ENCODE peak calls at places on chromosomes 4 and X, in four cellular contexts. P is central memory CD4-positive, alpha-beta T cell; K is Caki2; Z is stimulated activated naive CD8-positive, alpha-beta T cell treated with anti-CD3 and anti-CD28 coated beads, Interleukin-15, Interleukin-2, amounts not matched to agents 100 U/mL and 50 U/mL, for 24 hours. X is an unnamed sample.

GRCh38 chrX:100413231-100413630 is 3.2 kb upstream of the PCDH19 start:
- DNase-seq in Z (no peak), K (peak), P (peak), X (no peak)

GRCh38 chr4:184475096-184475461 is 729 bp upstream of the IRF2 start:
- DNase-seq in K (peak), P (peak), Z (peak), X (peak)

GRCh38 chr4:70651864-70652506 is 14.3 kb downstream of the JCHAIN start:
- DNase-seq in Z (no peak), K (peak), P (peak), X (peak)

GRCh38 chrX:151754042-151754419 is 19.5 kb downstream of the CNGA2 start:
- DNase-seq in P (no peak), Z (no peak), K (peak), X (no peak)

GRCh38 chrX:74449937-74450330 is 28.6 kb downstream of the SLC16A2 start:
- DNase-seq in K (no peak), P (no peak), Z (no peak), X (no peak)

GRCh38 chrX:24748196-24748595 is 54.5 kb downstream of the POLA1 start:
- DNase-seq in K (no peak), Z (no peak), P (no peak), X (no peak)

GRCh38 chrX:53440631-53441517 is 6.7 kb upstream of the HSD17B10 start:
- DNase-seq in K (peak), P (no peak), Z (peak), X (no peak)

GRCh38 chrX:69493193-69493592 is 10.9 kb upstream of the NALF2 start:
- DNase-seq in K (peak), Z (peak), P (no peak), X (no peak)

GRCh38 chr4:188008377-188008776 is 12.8 kb downstream of the ZFP42 start:
- DNase-seq in K (peak), P (no peak), Z (no peak), X (no peak)

GRCh38 chrX:153649178-153649914 is 2.3 kb downstream of the DUSP9 start:
- DNase-seq in Z (peak), P (peak), K (no peak), X (no peak)

GRCh38 chr4:150283689-150284088 is 205.4 kb downstream of the DCLK2 start:
- DNase-seq in K (peak), P (no peak), Z (no peak), X (no peak)

GRCh38 chr4:165992263-165992662 is 119.2 kb downstream of the TLL1 start:
- DNase-seq in K (no peak), P (no peak), Z (no peak), X (no peak)

GRCh38 chr4:3366893-3367775 is 74.3 kb downstream of the RGS12 start:
- DNase-seq in K (no peak), Z (no peak), P (no peak), X (no peak)

GRCh38 chrX:134658002-134658401 is 269 bp downstream of the PLAC1 start:
- DNase-seq in K (no peak), Z (no peak), P (no peak), X (no peak)

GRCh38 chr4:139530833-139531427 is 25.1 kb downstream of the SETD7 start:
- DNase-seq in Z (peak), K (no peak), P (peak), X (peak)

GRCh38 chr4:82230310-82230709 is 143.5 kb downstream of the HNRNPD start:
- DNase-seq in P (no peak), Z (no peak), K (no peak), X (no peak)

GRCh38 chr4:120071192-120071795 is 4.6 kb upstream of the MAD2L1 start:
- DNase-seq in Z (peak), K (peak), P (peak), X (peak)

GRCh38 chr4:142615324-142615665 is 230.8 kb downstream of the INPP4B start:
- DNase-seq in K (peak), P (no peak), Z (no peak), X (no peak)

GRCh38 chr4:32700838-32701237 is 1980.7 kb downstream of the PCDH7 start:
- DNase-seq in K (no peak), Z (no peak), P (no peak), X (no peak)

GRCh38 chr4:137707221-137707620 is 174.9 kb upstream of the PCDH18 start:
- DNase-seq in Z (no peak), P (no peak), K (no peak), X (no peak)

GRCh38 chr4:73375328-73375741 is 28.8 kb upstream of the ALB start:
- DNase-seq in Z (no peak), K (no peak), P (no peak), X (no peak)

GRCh38 chr4:182885022-182885737 is 32.0 kb downstream of the DCTD start:
- DNase-seq in P (no peak), K (no peak), Z (no peak), X (no peak)

GRCh38 chr4:74934016-74934821 is 1.3 kb downstream of the PARM1 start:
- DNase-seq in Z (peak), K (peak), P (no peak), X (no peak)

GRCh38 chr4:7312691-7313090 is 120.4 kb downstream of the SORCS2 start:
- DNase-seq in Z (no peak), P (no peak), K (no peak), X (no peak)

GRCh38 chrX:110182865-110183264 is 135.0 kb downstream of the AMMECR1 start:
- DNase-seq in K (no peak), P (no peak), Z (no peak), X (no peak)

GRCh38 chr4:80137631-80138030 is 59.7 kb upstream of the PRDM8 start:
- DNase-seq in P (no peak), Z (no peak), K (no peak), X (no peak)

GRCh38 chr4:122826596-122827257 is at the start of gene FGF2:
- DNase-seq in Z (peak), K (peak), P (no peak), X (peak)

GRCh38 chr4:145279122-145279960 is 99.0 kb upstream of the OTUD4 start:
- DNase-seq in K (no peak), Z (no peak), P (no peak), X (no peak)

GRCh38 chr4:109302366-109303140 is at the start of gene COL25A1:
- DNase-seq in K (peak), P (peak), Z (peak), X (peak)

GRCh38 chr4:98573791-98574190 is 84.6 kb downstream of the TSPAN5 start:
- DNase-seq in K (peak), Z (no peak), P (no peak), X (no peak)

GRCh38 chrX:1484638-1485019 is 31.9 kb upstream of the ASMTL start:
- DNase-seq in Z (no peak), K (no peak), P (no peak), X (no peak)

GRCh38 chr4:56843421-56843899 is 22.0 kb upstream of the SPINK2 start:
- DNase-seq in P (no peak), K (no peak), Z (no peak), X (no peak)

GRCh38 chr4:8560265-8561047 is 19.7 kb upstream of the GPR78 start:
- DNase-seq in P (no peak), K (no peak), Z (no peak), X (no peak)

GRCh38 chr4:129223955-129224354 is 128.0 kb downstream of the C4orf33 start:
- DNase-seq in Z (no peak), K (no peak), P (no peak), X (no peak)

GRCh38 chr4:34826660-34827059 is 1417.7 kb downstream of the ARAP2 start:
- DNase-seq in K (no peak), Z (no peak), P (no peak), X (no peak)

GRCh38 chr4:139229534-139230039 is 50.4 kb downstream of the MGARP start:
- DNase-seq in K (peak), P (peak), Z (no peak), X (peak)

GRCh38 chrX:9770319-9770718 is 4.7 kb upstream of the GPR143 start:
- DNase-seq in Z (no peak), P (no peak), K (no peak), X (no peak)

GRCh38 chr4:180784940-180785339 is 1458.3 kb upstream of the TENM3 start:
- DNase-seq in P (no peak), K (no peak), Z (no peak), X (no peak)

X was measured in immature natural killer cell.